ENCODE peak calls at places on chromosomes 16 and 17, in ten cellular contexts. W is T-helper 9 cell; V is NCI-H187; S is T1000; B is AG09309; Q is stimulated activated CD8-positive, alpha-beta memory T cell treated with anti-CD3 and anti-CD28 coated beads, Interleukin-4, amount 100 ng/mL, for 24 hours; O is GM19239; H is esophagus squamous epithelium; K is HCT116; Y is H9. M is an unnamed sample.
A peak's percentile ranks its signal among the peaks of the same experiment; 100 is the strongest.

GRCh38 chr17:76868669-76869208 is 535 bp downstream of the MGAT5B start:
- DNase-seq in W (no peak), V (no peak), S (no peak), B (no peak), Q (no peak), O (no peak), H (no peak), K (no peak), Y (no peak), M (peak; percentile 35)

GRCh38 chr17:60065867-60066266 is 12.9 kb downstream of the HEATR6 start:
- DNase-seq in W (no peak), V (no peak), S (no peak), B (no peak), Q (no peak), O (no peak), H (no peak), K (no peak), Y (no peak), M (no peak)

GRCh38 chr16:68072038-68072695 is 13.0 kb upstream of the NFATC3 start:
- DNase-seq in W (no peak), V (no peak), S (no peak), B (no peak), Q (no peak), O (no peak), H (no peak), K (no peak), Y (no peak), M (no peak)

GRCh38 chr16:56211471-56211944 is 20.2 kb downstream of the GNAO1 start:
- DNase-seq in W (no peak), V (no peak), S (no peak), B (no peak), Q (no peak), O (no peak), H (no peak), K (no peak), Y (no peak), M (no peak)

GRCh38 chr16:71542377-71542776 is 16.2 kb downstream of the CHST4 start:
- DNase-seq in W (peak; percentile 49), V (no peak), S (no peak), B (no peak), Q (peak; percentile 37), O (peak; percentile 35), H (no peak), K (peak; percentile 60), Y (peak; percentile 83), M (peak; percentile 87)

GRCh38 chr17:83030432-83030831 is 49.0 kb upstream of the METRNL start:
- DNase-seq in W (no peak), V (no peak), S (no peak), B (no peak), Q (no peak), O (no peak), H (no peak), K (no peak), Y (peak; percentile 36), M (no peak)

GRCh38 chr16:56874800-56875199 is 9.8 kb downstream of the SLC12A3 start:
- DNase-seq in W (no peak), V (no peak), S (no peak), B (no peak), Q (no peak), O (no peak), H (no peak), K (no peak), Y (no peak), M (no peak)

GRCh38 chr17:70098030-70098429 is 23.0 kb downstream of the KCNJ16 start:
- DNase-seq in W (no peak), V (no peak), S (no peak), B (no peak), Q (no peak), O (no peak), H (no peak), K (no peak), Y (no peak), M (no peak)

GRCh38 chr16:48930951-48931553 is 321.1 kb upstream of the N4BP1 start:
- DNase-seq in W (no peak), V (no peak), S (no peak), B (no peak), Q (no peak), O (no peak), H (no peak), K (no peak), Y (no peak), M (no peak)

GRCh38 chr17:45147581-45148182 is 593 bp upstream of the HEXIM1 start:
- DNase-seq in W (peak; percentile 60), V (peak; percentile 98), S (peak; percentile 86), B (peak; percentile 93), Q (peak; percentile 60), O (no peak), H (no peak), K (peak; percentile 95), Y (peak; percentile 92), M (peak; percentile 79)

GRCh38 chr16:11675561-11676511 is 7.6 kb downstream of the SNN start:
- DNase-seq in W (no peak), V (no peak), S (no peak), B (no peak), Q (no peak), O (no peak), H (no peak), K (peak; percentile 72), Y (peak; percentile 49), M (no peak)

GRCh38 chr17:50440838-50441829 is 15.1 kb downstream of the ACSF2 start:
- DNase-seq in W (no peak), V (no peak), S (no peak), B (no peak), Q (no peak), O (no peak), H (no peak), K (no peak), Y (no peak), M (no peak)

GRCh38 chr16:3180445-3180878 is 7.5 kb upstream of the OR1F1 start:
- DNase-seq in W (no peak), V (no peak), S (no peak), B (no peak), Q (no peak), O (no peak), H (no peak), K (no peak), Y (peak; percentile 76), M (peak; percentile 72)

GRCh38 chr17:77281904-77282367 is 141.2 kb downstream of the SEC14L1 start:
- DNase-seq in W (no peak), V (no peak), S (no peak), B (no peak), Q (no peak), O (no peak), H (no peak), K (no peak), Y (no peak), M (peak; percentile 25)

GRCh38 chr17:71184716-71185115 is 936.1 kb upstream of the SOX9 start:
- DNase-seq in W (no peak), V (no peak), S (no peak), B (no peak), Q (no peak), O (no peak), H (no peak), K (no peak), Y (no peak), M (no peak)

GRCh38 chr16:15803608-15804007 is 53.2 kb downstream of the MYH11 start:
- DNase-seq in W (no peak), V (no peak), S (no peak), B (no peak), Q (no peak), O (no peak), H (no peak), K (no peak), Y (no peak), M (no peak)

GRCh38 chr16:80583466-80583865 is 42.7 kb downstream of the DYNLRB2 start:
- DNase-seq in W (no peak), V (no peak), S (peak; percentile 6), B (peak; percentile 45), Q (peak; percentile 34), O (no peak), H (no peak), K (no peak), Y (no peak), M (no peak)

GRCh38 chr17:17770371-17771059 is 66.3 kb downstream of the SREBF1 start:
- DNase-seq in W (no peak), V (no peak), S (no peak), B (no peak), Q (no peak), O (no peak), H (no peak), K (no peak), Y (no peak), M (no peak)

GRCh38 chr16:78792952-78793351 is 693.5 kb downstream of the WWOX start:
- DNase-seq in W (no peak), V (no peak), S (no peak), B (no peak), Q (no peak), O (no peak), H (no peak), K (no peak), Y (no peak), M (no peak)

GRCh38 chr17:40547079-40547784 is 18.0 kb downstream of the CCR7 start:
- DNase-seq in W (no peak), V (peak; percentile 90), S (no peak), B (no peak), Q (peak; percentile 56), O (no peak), H (no peak), K (no peak), Y (peak; percentile 35), M (peak; percentile 7)

GRCh38 chr17:73268582-73269328 is 7.1 kb upstream of the CPSF4L start:
- DNase-seq in W (no peak), V (no peak), S (no peak), B (no peak), Q (no peak), O (no peak), H (no peak), K (no peak), Y (no peak), M (no peak)

GRCh38 chr17:42617956-42618431 is 8.5 kb downstream of the TUBG1 start:
- DNase-seq in W (no peak), V (no peak), S (no peak), B (no peak), Q (no peak), O (no peak), H (no peak), K (no peak), Y (no peak), M (no peak)

GRCh38 chr16:11620243-11621003 is 33.7 kb upstream of the LITAF start:
- DNase-seq in W (no peak), V (no peak), S (no peak), B (no peak), Q (no peak), O (no peak), H (no peak), K (no peak), Y (no peak), M (no peak)

GRCh38 chr16:2005646-2006045 is 4.0 kb downstream of the ZNF598 start:
- DNase-seq in W (no peak), V (no peak), S (no peak), B (no peak), Q (no peak), O (no peak), H (no peak), K (no peak), Y (peak; percentile 70), M (peak; percentile 59)

GRCh38 chr17:75983501-75984181 is 4.6 kb downstream of the TEN1 start:
- DNase-seq in W (no peak), V (no peak), S (no peak), B (no peak), Q (no peak), O (no peak), H (no peak), K (no peak), Y (peak; percentile 90), M (peak; percentile 60)

GRCh38 chr16:59179446-59180082 is 445.4 kb upstream of the GOT2 start:
- DNase-seq in W (no peak), V (no peak), S (no peak), B (no peak), Q (no peak), O (no peak), H (no peak), K (no peak), Y (no peak), M (no peak)

GRCh38 chr16:56547949-56548567 is 16.8 kb upstream of the MT4 start:
- DNase-seq in W (no peak), V (no peak), S (no peak), B (no peak), Q (no peak), O (no peak), H (no peak), K (no peak), Y (no peak), M (no peak)

GRCh38 chr16:86467490-86467889 is 42.8 kb upstream of the FOXF1 start:
- DNase-seq in W (no peak), V (no peak), S (no peak), B (no peak), Q (no peak), O (no peak), H (no peak), K (no peak), Y (no peak), M (no peak)

M was measured in WTC11.